ENCODE peak calls at places on chromosomes 6 and 20, in ten cellular contexts. N is HepG2, C is body of pancreas, Z is GM12865, W is GM10248, G is mammary epithelial cell, I is AG09309, V is neural crest cell, M is SK-N-SH, D is Caco-2. J is an unnamed sample.

GRCh38 chr20:33165416-33166055 is 2.4 kb upstream of the BPIFA2 start:
- DNase-seq in M (no peak), C (no peak), V (no peak), Z (no peak), N (no peak), G (no peak), I (no peak), D (no peak), W (no peak), J (no peak)

GRCh38 chr6:27251672-27252251 is 4.3 kb downstream of the PRSS16 start:
- DNase-seq in D (peak; percentile 94), N (no peak), I (no peak), M (peak; percentile 70), V (peak; percentile 65), C (peak; percentile 95), G (peak; percentile 93), W (peak; percentile 92), Z (peak; percentile 95), J (peak; percentile 91)

GRCh38 chr20:4451487-4451886 is 270.2 kb upstream of the PRND start:
- DNase-seq in M (no peak), D (no peak), I (no peak), W (no peak), V (no peak), Z (no peak), C (no peak), G (peak; percentile 93), N (no peak), J (no peak)

GRCh38 chr20:38894091-38894847 is 31.9 kb upstream of the FAM83D start:
- DNase-seq in V (no peak), I (no peak), M (peak; percentile 86), C (peak; percentile 80), D (no peak), G (no peak), Z (no peak), W (peak; percentile 43), N (no peak), J (no peak)

GRCh38 chr6:11535801-11536230 is 1.7 kb upstream of the TMEM170B start:
- DNase-seq in D (peak; percentile 44), C (peak; percentile 54), W (no peak), Z (no peak), V (no peak), I (no peak), G (peak; percentile 47), N (peak; percentile 39), M (no peak), J (no peak)

GRCh38 chr6:84785676-84786075 is 21.3 kb upstream of the TBX18 start:
- DNase-seq in C (no peak), W (no peak), D (no peak), G (no peak), Z (no peak), N (no peak), V (no peak), I (no peak), M (no peak), J (no peak)

GRCh38 chr6:9933674-9934073 is 481.2 kb downstream of the TFAP2A start:
- DNase-seq in I (no peak), W (no peak), N (no peak), G (peak; percentile 48), Z (no peak), D (no peak), M (no peak), V (no peak), C (no peak), J (no peak)

GRCh38 chr20:50144362-50144761 is 9.2 kb downstream of the PEDS1 start:
- DNase-seq in M (no peak), D (peak; percentile 58), I (peak; percentile 95), W (no peak), G (peak; percentile 100), Z (no peak), N (peak; percentile 81), C (peak; percentile 63), V (no peak), J (peak; percentile 100)

GRCh38 chr6:53930330-53930729 is 135.5 kb downstream of the LRRC1 start:
- DNase-seq in W (no peak), G (no peak), V (no peak), C (no peak), N (no peak), D (no peak), I (no peak), M (no peak), Z (no peak), J (no peak)

GRCh38 chr6:170578909-170579308 is 5.5 kb downstream of the PDCD2 start:
- DNase-seq in W (no peak), N (no peak), G (no peak), C (no peak), M (no peak), Z (no peak), I (no peak), V (no peak), D (no peak), J (no peak)

GRCh38 chr6:170584181-170584953 is at the start of gene PDCD2:
- DNase-seq in C (peak; percentile 94), M (peak; percentile 96), G (peak; percentile 89), Z (peak; percentile 94), D (peak; percentile 93), W (peak; percentile 96), N (peak; percentile 91), I (peak; percentile 46), V (peak; percentile 86), J (peak; percentile 93)

GRCh38 chr6:170584954-170585498 is 589 bp upstream of the PDCD2 start:
- DNase-seq in D (peak; percentile 41), Z (no peak), M (no peak), I (no peak), W (no peak), C (peak; percentile 5), N (no peak), G (no peak), V (no peak), J (no peak)

GRCh38 chr6:170583736-170584180 is 679 bp downstream of the PDCD2 start:
- DNase-seq in D (no peak), W (peak; percentile 15), V (no peak), N (no peak), M (no peak), Z (no peak), G (no peak), C (no peak), I (no peak), J (no peak)
- TF ChIP-seq CTCF in D (no peak), W (no peak), V (peak; percentile 42), N (no peak), M (peak; percentile 20), Z (no peak), G (no peak), C (no peak), I (peak; percentile 5), J (peak; percentile 8)

DNA sequence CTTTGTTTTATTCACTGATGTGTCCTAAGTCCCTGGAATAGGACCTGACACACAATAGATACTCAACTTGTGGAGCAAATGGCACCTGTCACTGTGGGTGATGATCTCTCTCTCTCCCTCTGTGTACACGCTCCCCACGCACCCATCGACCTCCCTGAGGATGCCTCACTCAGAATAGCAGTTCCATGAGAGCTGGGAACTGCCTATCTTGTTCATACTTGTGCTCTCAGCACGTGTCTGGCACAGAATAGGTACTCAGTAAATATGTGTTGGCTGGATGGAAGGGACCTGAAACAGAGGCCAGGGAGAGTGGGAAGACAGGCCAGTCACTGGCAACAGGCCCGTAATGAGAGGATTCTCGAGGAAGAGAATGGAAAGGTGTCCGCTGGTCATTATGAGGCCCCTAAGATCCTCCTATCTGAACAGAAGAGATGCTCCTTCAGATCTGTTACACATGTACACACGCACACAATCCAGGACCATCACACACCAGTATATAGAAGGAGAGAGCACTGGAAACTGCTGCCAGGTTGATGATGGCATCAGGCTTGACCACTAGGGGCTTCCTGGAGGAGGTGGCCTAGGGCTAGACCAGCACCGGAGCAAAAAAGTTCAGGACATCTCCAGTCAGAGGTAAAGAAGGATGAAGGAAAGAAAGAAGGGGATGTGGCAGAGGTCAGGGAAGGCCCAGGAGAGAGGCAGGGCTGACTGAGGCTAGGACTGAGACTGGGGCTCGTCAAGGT is 30.9 kb downstream of the VEGFA start:
- DNase-seq in C (no peak), N (no peak), W (no peak), I (no peak), M (no peak), D (no peak), V (no peak), G (no peak), Z (no peak), J (no peak)
- TF ChIP-seq CTCF in C (no peak), N (peak; percentile 36), W (no peak), I (peak; percentile 12), M (peak; percentile 13), D (no peak), V (no peak), G (no peak), Z (peak; percentile 18), J (no peak)

DNA sequence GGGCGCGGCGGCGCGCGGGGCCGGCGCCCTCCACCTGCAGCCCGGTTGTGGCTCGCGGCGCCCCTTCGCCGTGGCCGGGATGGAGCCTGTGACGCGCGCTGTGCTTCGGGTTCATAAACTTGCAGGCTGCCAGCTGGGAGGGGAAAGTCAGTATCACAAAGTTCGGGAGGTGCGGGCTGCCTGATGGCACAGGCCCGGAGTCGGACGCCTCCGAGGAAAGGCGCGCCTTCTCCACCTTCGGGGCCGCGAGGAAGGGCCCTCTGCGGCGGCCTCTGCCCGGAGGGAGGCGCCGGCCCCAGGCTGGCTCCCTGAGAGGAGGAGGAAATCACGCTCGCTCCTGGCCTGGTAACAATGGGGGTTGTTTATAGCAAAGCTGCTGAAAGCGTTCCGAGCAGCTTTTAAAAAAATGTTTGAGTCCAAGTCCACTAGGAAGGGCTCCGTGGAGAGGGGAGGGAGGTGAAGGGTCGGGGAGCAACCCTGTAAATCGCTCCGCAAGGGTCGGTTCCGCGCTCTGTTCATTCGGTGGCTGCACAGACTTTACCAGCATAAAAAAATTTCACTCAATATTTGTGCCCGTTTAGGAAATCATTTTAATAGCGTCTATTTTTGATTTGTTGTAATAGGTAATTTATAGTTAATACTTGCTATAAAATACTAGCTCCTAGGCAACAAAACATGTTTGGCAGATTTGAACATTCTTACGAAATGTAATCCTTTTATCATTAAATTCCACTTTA is 1.0 kb downstream of the AFDN start:
- DNase-seq in W (peak; percentile 45), V (peak; percentile 45), N (peak; percentile 74), I (no peak), G (peak; percentile 48), D (peak; percentile 70), M (peak; percentile 74), Z (peak; percentile 48), C (peak; percentile 71), J (no peak)
- TF ChIP-seq CTCF in W (no peak), V (no peak), N (peak; percentile 33), I (no peak), G (no peak), D (no peak), M (peak; percentile 18), Z (no peak), C (no peak), J (no peak)

DNA sequence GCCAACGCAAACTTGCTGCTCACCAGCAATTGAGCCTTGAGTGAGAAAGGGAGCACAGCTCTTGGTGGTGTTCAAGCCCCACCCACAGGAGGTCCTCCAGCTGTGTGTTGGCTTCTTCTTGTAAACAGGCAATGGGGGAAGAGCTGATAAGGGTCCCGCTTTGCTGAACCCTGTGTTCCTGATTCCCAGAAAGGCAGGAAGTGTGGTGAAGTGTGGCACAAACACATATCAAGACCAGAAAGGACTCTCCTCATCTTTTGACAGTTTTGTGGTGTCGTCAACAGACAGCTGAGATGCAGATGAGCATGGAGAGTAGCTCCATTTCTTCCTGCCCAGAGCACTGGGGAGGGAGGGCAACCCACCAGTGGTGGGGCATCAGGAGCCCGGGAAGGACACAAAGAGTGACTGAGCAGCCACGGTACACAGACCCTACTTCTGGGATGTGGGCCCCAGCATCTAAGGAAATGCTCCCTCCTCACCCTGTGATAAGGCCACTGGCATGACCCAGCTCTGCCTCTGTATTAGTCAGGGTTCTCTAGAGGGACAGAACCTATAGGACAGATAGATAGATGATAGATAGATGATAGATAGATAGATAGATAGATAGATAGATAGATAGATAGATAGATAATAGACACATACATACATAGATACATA is 188.9 kb upstream of the TAB2 start:
- DNase-seq in W (no peak), Z (peak; percentile 26), N (no peak), M (no peak), G (no peak), I (no peak), C (no peak), V (no peak), D (no peak), J (no peak)
- TF ChIP-seq CTCF in W (no peak), Z (no peak), N (no peak), M (no peak), G (no peak), I (no peak), C (no peak), V (no peak), D (no peak), J (no peak)